ENCODE peak calls at places on chromosomes 11 and 22, in six cellular contexts. Z is GM20000; K is tibial artery; L is vagina; D is AG04449; G is CD8-positive, alpha-beta T cell. W is an unnamed sample.

GRCh38 chr11:65400295-65401072 is 14.0 kb downstream of the FRMD8 start:
- DNase-seq in D (no peak), Z (no peak), K (no peak), G (no peak), L (no peak), W (no peak)

GRCh38 chr11:10329935-10330334 is 25.1 kb downstream of the ADM start:
- DNase-seq in Z (no peak), K (no peak), L (no peak), G (no peak), D (peak), W (no peak)

GRCh38 chr11:124402326-124402922 is 3.6 kb upstream of the OR8B3 start:
- DNase-seq in D (peak), Z (peak), K (no peak), L (no peak), G (no peak), W (peak)

GRCh38 chr11:12242071-12242672 is 131.8 kb downstream of the MICAL2 start:
- DNase-seq in L (no peak), Z (no peak), K (no peak), D (no peak), G (peak), W (no peak)

GRCh38 chr11:34358666-34359547 is 1.1 kb upstream of the ABTB2 start:
- DNase-seq in D (no peak), L (no peak), Z (peak), K (peak), G (peak), W (peak)

GRCh38 chr11:8871283-8871775 is 39.7 kb upstream of the AKIP1 start:
- DNase-seq in K (peak), D (no peak), G (no peak), Z (peak), L (no peak), W (no peak)

GRCh38 chr22:42299586-42300285 is 29.3 kb upstream of the TCF20 start:
- DNase-seq in D (no peak), Z (peak), K (no peak), G (peak), L (no peak), W (peak)

GRCh38 chr22:24706050-24706449 is 68.5 kb downstream of the PIWIL3 start:
- DNase-seq in G (no peak), L (no peak), Z (no peak), D (no peak), K (no peak), W (no peak)

DNA sequence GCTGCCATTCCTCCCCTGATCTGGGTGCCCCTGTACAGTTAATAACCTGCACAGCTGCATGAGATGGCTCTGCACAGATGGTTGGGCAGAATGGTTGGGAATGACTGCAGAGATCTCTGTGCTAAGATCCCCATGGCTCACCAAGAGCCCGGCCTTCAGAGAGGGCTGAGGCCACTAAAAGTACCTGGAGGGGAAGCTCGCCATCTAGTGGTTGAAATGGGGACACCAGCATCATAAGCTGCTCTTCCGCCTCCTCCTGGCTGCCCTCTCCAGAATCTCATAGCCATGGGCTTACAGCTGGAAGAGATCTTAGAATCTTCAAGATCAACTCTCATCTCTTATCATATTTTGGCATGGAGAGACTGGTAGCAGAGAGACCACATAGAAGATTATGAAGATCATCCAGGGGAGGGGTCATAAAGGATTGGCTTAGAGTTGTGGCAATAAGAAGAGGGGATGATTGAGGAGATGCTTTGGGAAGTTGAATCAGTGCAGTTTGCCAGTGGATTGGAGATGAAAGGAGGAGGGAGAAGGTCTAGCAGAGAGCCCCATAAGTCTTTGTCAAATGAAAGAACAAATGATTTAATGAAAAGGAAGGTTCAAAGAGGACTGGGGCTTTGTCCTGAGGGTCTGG is 22.0 kb upstream of the TLCD5 start:
- DNase-seq in L (no peak), K (peak), G (peak), D (no peak), Z (peak), W (peak)
- TF ChIP-seq CTCF in L (peak), K (peak), G (peak), D (peak), Z (peak), W (peak)

GRCh38 chr22:27043246-27043645 is 385.9 kb downstream of the MIAT start:
- DNase-seq in D (no peak), K (no peak), Z (no peak), G (no peak), L (no peak), W (no peak)
- TF ChIP-seq CTCF in D (no peak), K (no peak), Z (no peak), G (no peak), L (no peak), W (no peak)

GRCh38 chr11:18383388-18384156 is 10.8 kb upstream of the LDHA start:
- DNase-seq in L (peak), G (peak), D (peak), K (peak), Z (peak), W (peak)

GRCh38 chr11:18390088-18390487 is 4.3 kb upstream of the LDHA start:
- DNase-seq in D (no peak), Z (no peak), K (no peak), G (no peak), L (no peak), W (no peak)

GRCh38 chr11:18379201-18379600 is 15.2 kb upstream of the LDHA start:
- DNase-seq in Z (no peak), L (no peak), G (no peak), K (no peak), D (no peak), W (no peak)

DNA sequence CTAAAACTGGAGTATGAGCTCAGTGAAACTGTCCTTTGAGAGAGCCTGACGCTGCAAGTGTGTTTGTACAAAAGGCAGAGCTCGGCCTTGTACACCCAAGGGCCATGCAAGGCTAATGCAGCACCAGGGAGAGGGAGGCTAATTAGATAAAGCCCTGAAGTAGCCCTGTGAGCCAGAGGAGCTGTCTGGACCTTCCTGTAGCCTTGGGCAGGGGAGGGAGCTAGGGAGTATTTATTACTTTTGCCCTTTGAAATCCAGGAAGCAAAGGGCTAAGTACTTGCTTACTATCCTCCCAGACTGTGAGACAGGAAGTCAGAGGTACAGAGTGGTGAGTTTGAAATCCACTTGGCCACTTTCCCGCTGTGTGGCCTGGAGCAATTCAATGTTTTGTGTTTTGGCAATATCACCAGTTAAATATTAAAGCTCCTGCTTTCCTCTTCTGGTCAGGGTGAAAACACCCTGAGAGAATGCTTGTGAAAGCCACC is 10.2 kb upstream of the LDHA start:
- DNase-seq in D (peak), L (no peak), G (no peak), Z (no peak), K (peak), W (no peak)
- TF ChIP-seq CTCF in D (no peak), L (no peak), G (no peak), Z (no peak), K (no peak), W (no peak)

GRCh38 chr11:36751251-36751839 is 153.3 kb upstream of the RAG2 start:
- DNase-seq in L (no peak), Z (no peak), D (no peak), G (no peak), K (no peak), W (no peak)
- TF ChIP-seq CTCF in L (no peak), Z (no peak), D (no peak), G (no peak), K (no peak), W (no peak)

GRCh38 chr11:37115963-37116362 is 517.9 kb upstream of the RAG2 start:
- DNase-seq in K (no peak), L (no peak), D (no peak), Z (peak), G (no peak), W (no peak)
- TF ChIP-seq CTCF in K (no peak), L (no peak), D (no peak), Z (no peak), G (no peak), W (no peak)